ENCODE peak calls at places on chromosomes 6 and 20, in nine cellular contexts. A is effector memory CD4-positive, alpha-beta T cell; B is endothelial cell of umbilical vein; C is tibial nerve; R is left ventricle myocardium inferior; P is upper lobe of right lung; M is tibial artery; Q is mesendoderm; Y is esophagus squamous epithelium. N is an unnamed sample. For H3K4me1 and H3K27me3, the result is how much of the 10 kb centered on the place peaks cover.

GRCh38 chr6:14037402-14038277 is 79.9 kb upstream of the CD83 start:
- DNase-seq in C (no peak), Y (no peak), M (no peak), A (no peak), Q (no peak), P (no peak), R (no peak), B (no peak), N (no peak)

GRCh38 chr6:2900821-2901644 is 2.1 kb downstream of the SERPINB9 start:
- DNase-seq in Q (peak), M (no peak), P (no peak), B (peak), R (no peak), C (no peak), A (no peak), Y (no peak), N (no peak)

GRCh38 chr6:32622545-32623401 is 14.4 kb upstream of the HLA-DQA1 start:
- DNase-seq in P (no peak), Y (no peak), M (no peak), C (peak), R (no peak), B (no peak), A (no peak), Q (peak), N (no peak)

GRCh38 chr6:111806561-111807497 is 66.4 kb downstream of the FYN start:
- DNase-seq in R (no peak), Y (no peak), C (no peak), B (no peak), P (no peak), Q (peak), M (no peak), A (no peak), N (no peak)

GRCh38 chr20:52945268-52945667 is 26.9 kb upstream of the TSHZ2 start:
- DNase-seq in A (no peak), B (no peak), C (no peak), Q (no peak), M (no peak), P (no peak), Y (no peak), R (no peak), N (no peak)

GRCh38 chr6:74979065-74979766 is 226.6 kb downstream of the COL12A1 start:
- DNase-seq in A (no peak), M (no peak), Y (no peak), C (no peak), Q (no peak), P (no peak), R (no peak), B (no peak), N (no peak)

GRCh38 chr6:15642276-15642675 is 20.6 kb downstream of the DTNBP1 start:
- DNase-seq in B (no peak), M (no peak), Q (peak), P (no peak), Y (no peak), A (no peak), R (no peak), C (no peak), N (no peak)

GRCh38 chr20:14331671-14332070 is 5.7 kb downstream of the FLRT3 start:
- DNase-seq in A (no peak), Q (no peak), R (no peak), P (no peak), Y (no peak), C (no peak), M (no peak), B (no peak), N (no peak)

GRCh38 chr20:50547956-50548355 is 37.8 kb downstream of the PTPN1 start:
- DNase-seq in R (no peak), Y (no peak), B (no peak), P (no peak), Q (no peak), C (no peak), A (no peak), M (no peak), N (no peak)

GRCh38 chr6:33161354-33162320 is 30.6 kb downstream of the COL11A2 start:
- DNase-seq in A (peak), P (peak), Y (no peak), M (peak), B (peak), Q (peak), R (peak), C (peak), N (peak)

GRCh38 chr6:10412165-10412947 is 2.5 kb downstream of the TFAP2A start:
- DNase-seq in B (no peak), C (no peak), A (no peak), M (peak), Q (peak), Y (no peak), R (no peak), P (peak), N (no peak)

GRCh38 chr6:116695398-116695797 is 14.4 kb downstream of the KPNA5 start:
- DNase-seq in C (no peak), R (no peak), Q (no peak), P (no peak), Y (no peak), M (no peak), A (no peak), B (no peak), N (no peak)

GRCh38 chr6:28224131-28225055 is 682 bp upstream of the ZSCAN9 start:
- DNase-seq in Q (no peak), M (no peak), A (no peak), R (no peak), Y (no peak), C (no peak), P (no peak), B (no peak), N (no peak)

GRCh38 chr6:25450469-25451198 is 171.5 kb downstream of the CARMIL1 start:
- DNase-seq in M (no peak), Y (no peak), B (no peak), P (no peak), Q (no peak), R (no peak), C (no peak), A (no peak), N (no peak)

GRCh38 chr6:47476794-47477496 is 644 bp upstream of the CD2AP start:
- DNase-seq in Y (no peak), A (no peak), P (no peak), R (no peak), Q (no peak), M (no peak), B (no peak), C (no peak), N (no peak)

GRCh38 chr6:161301338-161301737 is 27.5 kb upstream of the AGPAT4 start:
- DNase-seq in B (no peak), P (no peak), R (peak), Q (no peak), A (no peak), M (no peak), Y (no peak), C (no peak), N (no peak)

GRCh38 chr20:22341508-22341907 is 242.9 kb downstream of the FOXA2 start:
- DNase-seq in P (no peak), B (no peak), M (no peak), C (no peak), A (no peak), Y (no peak), R (no peak), Q (no peak), N (no peak)

GRCh38 chr20:35344354-35344837 is 52.2 kb upstream of the FAM83C start:
- DNase-seq in A (no peak), Y (no peak), P (peak), Q (no peak), R (peak), B (peak), M (no peak), C (no peak), N (peak)

GRCh38 chr6:159892053-159892452 is 1.3 kb downstream of the MAS1 start:
- DNase-seq in Y (no peak), M (no peak), C (no peak), R (no peak), B (no peak), Q (no peak), P (no peak), A (no peak), N (no peak)

GRCh38 chr20:51128198-51128597 is 105.3 kb upstream of the KCNG1 start:
- DNase-seq in B (no peak), P (no peak), R (no peak), C (no peak), Q (no peak), A (no peak), Y (no peak), M (no peak), N (no peak)

GRCh38 chr6:44831002-44831610 is 443.6 kb downstream of the CDC5L start:
- DNase-seq in P (no peak), A (no peak), Y (no peak), B (no peak), R (no peak), Q (peak), M (no peak), C (no peak), N (no peak)

GRCh38 chr6:90217621-90218496 is 78.8 kb downstream of the BACH2 start:
- DNase-seq in Q (no peak), R (no peak), Y (no peak), C (peak), P (peak), M (no peak), A (no peak), B (no peak), N (no peak)

GRCh38 chr20:10658051-10658823 is 15.6 kb downstream of the JAG1 start:
- DNase-seq in P (no peak), C (no peak), Y (no peak), A (no peak), B (no peak), Q (no peak), R (no peak), M (peak), N (no peak)

GRCh38 chr6:120785459-120786086 is 548.7 kb downstream of the TBC1D32 start:
- DNase-seq in R (no peak), M (no peak), C (no peak), Y (no peak), B (no peak), Q (no peak), A (no peak), P (no peak), N (no peak)

GRCh38 chr6:157235600-157236039 is 87.7 kb downstream of the TMEM242 start:
- DNase-seq in C (peak), Y (no peak), R (peak), P (no peak), M (peak), Q (peak), A (no peak), B (peak), N (peak)

GRCh38 chr6:17580518-17581048 is 19.5 kb upstream of the FAM8A1 start:
- DNase-seq in Y (no peak), Q (no peak), C (no peak), B (peak), R (peak), M (peak), P (peak), A (no peak), N (no peak)

GRCh38 chr6:72784071-72784470 is 162.2 kb downstream of the KCNQ5 start:
- DNase-seq in A (no peak), C (no peak), Q (no peak), Y (no peak), P (no peak), R (no peak), B (no peak), M (no peak), N (no peak)

GRCh38 chr6:131003419-131004386 is 59.3 kb downstream of the EPB41L2 start:
- DNase-seq in P (no peak), Y (no peak), R (no peak), B (no peak), A (no peak), C (no peak), Q (peak), M (no peak), N (no peak)

GRCh38 chr6:2630362-2630761 is 120.4 kb downstream of the MYLK4 start:
- DNase-seq in B (peak), A (no peak), Y (no peak), C (peak), Q (peak), M (peak), R (no peak), P (no peak), N (no peak)

GRCh38 chr6:128394171-128394570 is 126.2 kb downstream of the PTPRK start:
- DNase-seq in B (no peak), P (no peak), A (no peak), M (no peak), Y (no peak), Q (no peak), R (no peak), C (no peak), N (no peak)

GRCh38 chr6:162833776-162834175 is 106.0 kb downstream of the PACRG start:
- DNase-seq in Y (no peak), M (no peak), A (no peak), B (no peak), P (no peak), R (no peak), Q (no peak), C (no peak), N (no peak)

GRCh38 chr6:10082385-10082784 is 332.5 kb downstream of the TFAP2A start:
- DNase-seq in B (no peak), Q (no peak), P (no peak), C (no peak), Y (no peak), R (no peak), A (no peak), M (no peak), N (no peak)

GRCh38 chr20:64177787-64178186 is 13.5 kb downstream of the MYT1 start:
- DNase-seq in B (no peak), P (no peak), C (no peak), Y (no peak), R (no peak), M (no peak), Q (no peak), A (no peak), N (no peak)

DNA sequence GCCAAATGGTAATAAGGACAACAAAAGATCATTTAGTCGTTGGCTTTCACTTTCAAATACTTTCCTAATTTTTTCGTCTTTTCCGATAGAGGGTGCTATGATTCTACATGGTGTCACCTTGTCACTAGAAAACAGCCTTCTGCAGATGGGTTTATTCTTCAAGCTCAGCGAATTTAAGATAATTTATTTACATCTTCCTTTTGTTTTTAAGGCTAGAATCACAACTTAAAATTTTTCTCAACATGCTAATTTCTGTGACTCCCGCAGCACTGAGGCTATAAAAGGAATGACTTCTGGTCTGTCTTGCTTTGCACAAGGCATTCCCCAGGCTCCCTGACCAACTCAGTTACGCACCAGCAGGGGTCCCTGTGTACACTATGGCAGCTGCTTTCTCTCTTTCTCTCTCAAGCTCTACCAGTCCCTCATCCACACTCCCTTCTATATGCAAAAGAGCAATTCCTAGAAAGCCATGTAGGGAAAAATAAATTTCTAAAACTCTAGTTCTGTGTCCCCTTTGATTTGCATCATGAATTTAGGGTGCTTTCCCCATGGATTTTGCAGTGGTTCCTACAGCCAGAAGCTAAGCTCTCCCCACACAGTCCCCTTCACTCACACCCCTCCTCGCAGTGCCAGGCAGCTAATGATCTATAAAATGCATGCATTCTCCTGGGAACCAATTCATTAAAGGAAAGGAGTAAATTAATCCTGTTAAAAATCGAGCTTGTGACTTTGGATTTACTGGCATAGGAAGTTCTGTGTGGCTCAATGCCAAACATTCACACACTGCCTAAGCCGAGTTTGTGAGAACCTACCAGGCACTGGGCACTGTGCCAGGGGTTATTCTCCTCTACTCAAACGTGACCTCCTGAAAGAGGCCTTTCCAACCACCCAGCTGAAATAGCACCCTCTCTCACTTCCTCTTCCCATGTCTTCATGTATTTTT is 74.5 kb downstream of the DCDC2 start:
- DNase-seq in B (peak), C (peak), A (no peak), P (no peak), Y (no peak), Q (peak), M (peak), R (peak), N (peak)
- H3K4me3 ChIP-seq in B (no peak), C (no peak), A (no peak), P (no peak), Y (peak), Q (no peak), M (no peak), R (peak), N (no peak)

GRCh38 chr20:25054995-25055629 is 2.8 kb downstream of the ACSS1 start:
- DNase-seq in R (no peak), A (no peak), Q (no peak), C (no peak), M (peak), Y (no peak), B (no peak), P (no peak), N (no peak)
- H3K4me1 ChIP-seq in R (half or more), A (under half), Q (under half), C (under half), M (half or more), Y (under half), B (under half), P (half or more), N (half or more)

GRCh38 chr20:38730989-38731737 is 6.9 kb downstream of the SLC32A1 start:
- DNase-seq in M (no peak), Y (no peak), R (peak), A (peak), B (peak), C (peak), Q (peak), P (peak), N (no peak)

GRCh38 chr20:38737887-38738286 is 10.4 kb upstream of the ACTR5 start:
- DNase-seq in A (no peak), M (no peak), Q (no peak), B (no peak), Y (no peak), P (no peak), R (no peak), C (no peak), N (no peak)

GRCh38 chr20:38731738-38732113 is 7.4 kb downstream of the SLC32A1 start:
- DNase-seq in P (no peak), Y (no peak), Q (no peak), R (no peak), B (no peak), A (no peak), C (no peak), M (no peak), N (no peak)

GRCh38 chr20:38732981-38733380 is 8.7 kb downstream of the SLC32A1 start:
- DNase-seq in C (no peak), A (no peak), Q (no peak), R (no peak), P (no peak), B (no peak), Y (no peak), M (no peak), N (no peak)

DNA sequence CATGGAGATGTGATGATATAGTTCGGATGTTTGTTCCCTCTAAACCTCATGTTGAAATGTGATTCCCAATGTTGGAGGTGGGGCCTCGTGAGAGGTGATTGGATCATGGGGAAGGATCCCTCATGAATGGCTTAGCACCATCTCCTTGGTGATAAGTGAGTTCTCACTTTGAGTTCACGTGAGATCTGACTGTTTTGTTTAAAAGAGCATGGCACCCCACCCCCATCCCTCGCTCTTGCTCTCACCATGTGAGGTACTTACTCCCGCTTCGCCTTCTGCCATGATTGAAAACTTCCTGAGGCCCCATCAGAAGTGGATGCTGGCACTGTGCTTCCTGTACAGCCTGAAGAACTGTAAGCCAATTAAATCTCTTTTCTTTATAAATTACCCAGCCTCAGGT is 10.9 kb downstream of the SLC32A1 start:
- DNase-seq in A (no peak), R (no peak), P (no peak), C (no peak), Q (peak), Y (no peak), B (no peak), M (no peak), N (no peak)
- H3K27me3 ChIP-seq in A (under half), R (half or more), P (half or more), C (under half), Q (under half), Y (under half), B (under half), M (half or more), N (half or more)

DNA sequence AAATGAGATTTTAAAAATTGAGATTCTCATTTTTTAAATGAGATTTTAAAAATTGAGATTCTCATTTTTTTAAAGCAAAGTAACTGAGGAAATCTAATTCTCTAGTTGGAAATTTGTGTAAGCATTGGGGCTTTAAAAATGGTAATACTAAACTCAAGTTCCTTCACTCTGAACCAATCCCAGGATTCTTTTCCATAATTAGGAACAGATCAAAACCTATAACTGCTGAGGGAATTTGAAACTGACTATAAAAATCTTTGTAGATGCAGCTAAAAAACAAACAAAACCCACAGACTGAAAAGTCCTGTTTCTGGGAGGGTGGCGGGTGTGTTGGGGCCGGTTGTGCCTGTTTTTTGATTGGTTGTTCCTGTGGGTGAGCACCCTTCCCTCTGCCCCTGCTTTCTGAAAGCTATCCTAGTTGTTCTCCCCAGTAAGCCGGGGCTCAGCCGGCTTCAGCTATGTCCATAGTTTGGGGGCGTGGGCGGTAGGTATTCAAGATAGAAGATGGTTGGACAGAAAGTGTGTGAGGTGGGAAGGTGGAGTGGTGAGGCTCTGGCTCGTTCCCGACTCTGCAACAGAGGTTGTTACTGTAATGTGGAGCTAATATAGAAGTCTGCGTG is 49.3 kb downstream of the GFRA4 start:
- DNase-seq in P (no peak), Q (no peak), B (no peak), C (no peak), Y (no peak), A (no peak), R (no peak), M (no peak), N (no peak)
- H3K4me3 ChIP-seq in P (peak), Q (no peak), B (no peak), C (no peak), Y (no peak), A (no peak), R (no peak), M (no peak), N (no peak)

GRCh38 chr6:41728954-41729353 is 6.5 kb downstream of the TFEB start:
- DNase-seq in C (no peak), A (no peak), R (no peak), M (no peak), B (no peak), P (peak), Y (no peak), Q (no peak), N (no peak)
- H3K4me1 ChIP-seq in C (under half), A (under half), R (half or more), M (under half), B (under half), P (half or more), Y (under half), Q (under half), N (half or more)

GRCh38 chr20:59949911-59950310 is 8.3 kb upstream of the CDH26 start:
- DNase-seq in B (no peak), C (no peak), A (no peak), P (no peak), Q (no peak), R (no peak), Y (no peak), M (no peak), N (no peak)
- H3K27me3 ChIP-seq in B (under half), C (under half), A (under half), P (under half), Q (under half), R (under half), Y (under half), M (under half), N (under half)

N was measured in gastrocnemius medialis.